ENCODE peak calls at places on chromosomes 6 and 20, in eight cellular contexts. One of them, this sample, is unnamed.

GRCh38 chr20:63224272-63225081 is 8.5 kb upstream of the YTHDF1 start:
- DNase-seq in activated CD4-positive, alpha-beta T cell treated with anti-CD3 and anti-CD28 coated beads, Interleukin-2, amount 50 U/mL, for 1 hour: no peak
- DNase-seq in NCI-H1105 treated with DMSO at 0.1 percent for 48 hours: peak
- DNase-seq in left colon: no peak
- DNase-seq in naive B cell: no peak
- DNase-seq in fibroblast of lung: peak
- DNase-seq in cardiac fibroblast: peak
- DNase-seq in NK-92 treated with Interleukin-12 subunit alpha and Interleukin-12 subunit beta, amount 100 ng/mL, for 24 hours: no peak
- DNase-seq in this sample: peak

GRCh38 chr20:62220666-62221568 is 839 bp upstream of the HRH3 start:
- DNase-seq in activated CD4-positive, alpha-beta T cell treated with anti-CD3 and anti-CD28 coated beads, Interleukin-2, amount 50 U/mL, for 1 hour: no peak
- DNase-seq in cardiac fibroblast: no peak
- DNase-seq in left colon: no peak
- DNase-seq in NCI-H1105 treated with DMSO at 0.1 percent for 48 hours: no peak
- DNase-seq in NK-92 treated with Interleukin-12 subunit alpha and Interleukin-12 subunit beta, amount 100 ng/mL, for 24 hours: no peak
- DNase-seq in fibroblast of lung: no peak
- DNase-seq in naive B cell: no peak
- DNase-seq in this sample: no peak

GRCh38 chr20:63537525-63538203 is 488 bp upstream of the PTK6 start:
- DNase-seq in left colon: peak
- DNase-seq in activated CD4-positive, alpha-beta T cell treated with anti-CD3 and anti-CD28 coated beads, Interleukin-2, amount 50 U/mL, for 1 hour: peak
- DNase-seq in NCI-H1105 treated with DMSO at 0.1 percent for 48 hours: peak
- DNase-seq in fibroblast of lung: peak
- DNase-seq in NK-92 treated with Interleukin-12 subunit alpha and Interleukin-12 subunit beta, amount 100 ng/mL, for 24 hours: peak
- DNase-seq in naive B cell: peak
- DNase-seq in cardiac fibroblast: peak
- DNase-seq in this sample: peak

GRCh38 chr6:151393410-151393809 is 2.1 kb upstream of the ZBTB2 start:
- DNase-seq in naive B cell: no peak
- DNase-seq in cardiac fibroblast: no peak
- DNase-seq in activated CD4-positive, alpha-beta T cell treated with anti-CD3 and anti-CD28 coated beads, Interleukin-2, amount 50 U/mL, for 1 hour: no peak
- DNase-seq in left colon: no peak
- DNase-seq in NK-92 treated with Interleukin-12 subunit alpha and Interleukin-12 subunit beta, amount 100 ng/mL, for 24 hours: no peak
- DNase-seq in NCI-H1105 treated with DMSO at 0.1 percent for 48 hours: no peak
- DNase-seq in fibroblast of lung: no peak
- DNase-seq in this sample: no peak

GRCh38 chr6:53795702-53796450 is 1.1 kb downstream of the LRRC1 start:
- DNase-seq in fibroblast of lung: no peak
- DNase-seq in cardiac fibroblast: peak
- DNase-seq in naive B cell: peak
- DNase-seq in left colon: peak
- DNase-seq in NCI-H1105 treated with DMSO at 0.1 percent for 48 hours: peak
- DNase-seq in activated CD4-positive, alpha-beta T cell treated with anti-CD3 and anti-CD28 coated beads, Interleukin-2, amount 50 U/mL, for 1 hour: no peak
- DNase-seq in NK-92 treated with Interleukin-12 subunit alpha and Interleukin-12 subunit beta, amount 100 ng/mL, for 24 hours: no peak
- DNase-seq in this sample: no peak

GRCh38 chr20:39480644-39481043 is 518.5 kb downstream of the DHX35 start:
- DNase-seq in naive B cell: no peak
- DNase-seq in NK-92 treated with Interleukin-12 subunit alpha and Interleukin-12 subunit beta, amount 100 ng/mL, for 24 hours: no peak
- DNase-seq in activated CD4-positive, alpha-beta T cell treated with anti-CD3 and anti-CD28 coated beads, Interleukin-2, amount 50 U/mL, for 1 hour: no peak
- DNase-seq in cardiac fibroblast: no peak
- DNase-seq in left colon: no peak
- DNase-seq in fibroblast of lung: no peak
- DNase-seq in NCI-H1105 treated with DMSO at 0.1 percent for 48 hours: no peak
- DNase-seq in this sample: no peak

GRCh38 chr20:654427-654770 is 1.4 kb upstream of the SRXN1 start:
- DNase-seq in NK-92 treated with Interleukin-12 subunit alpha and Interleukin-12 subunit beta, amount 100 ng/mL, for 24 hours: no peak
- DNase-seq in NCI-H1105 treated with DMSO at 0.1 percent for 48 hours: no peak
- DNase-seq in activated CD4-positive, alpha-beta T cell treated with anti-CD3 and anti-CD28 coated beads, Interleukin-2, amount 50 U/mL, for 1 hour: no peak
- DNase-seq in cardiac fibroblast: no peak
- DNase-seq in left colon: no peak
- DNase-seq in naive B cell: no peak
- DNase-seq in fibroblast of lung: no peak
- DNase-seq in this sample: no peak

GRCh38 chr20:36806049-36806448 is 32.5 kb upstream of the DSN1 start:
- DNase-seq in fibroblast of lung: no peak
- DNase-seq in left colon: no peak
- DNase-seq in activated CD4-positive, alpha-beta T cell treated with anti-CD3 and anti-CD28 coated beads, Interleukin-2, amount 50 U/mL, for 1 hour: no peak
- DNase-seq in naive B cell: no peak
- DNase-seq in NCI-H1105 treated with DMSO at 0.1 percent for 48 hours: no peak
- DNase-seq in cardiac fibroblast: no peak
- DNase-seq in NK-92 treated with Interleukin-12 subunit alpha and Interleukin-12 subunit beta, amount 100 ng/mL, for 24 hours: no peak
- DNase-seq in this sample: no peak

GRCh38 chr20:32898721-32899120 is 40.0 kb downstream of the EFCAB8 start:
- DNase-seq in NCI-H1105 treated with DMSO at 0.1 percent for 48 hours: no peak
- DNase-seq in NK-92 treated with Interleukin-12 subunit alpha and Interleukin-12 subunit beta, amount 100 ng/mL, for 24 hours: no peak
- DNase-seq in naive B cell: no peak
- DNase-seq in activated CD4-positive, alpha-beta T cell treated with anti-CD3 and anti-CD28 coated beads, Interleukin-2, amount 50 U/mL, for 1 hour: no peak
- DNase-seq in fibroblast of lung: no peak
- DNase-seq in left colon: no peak
- DNase-seq in cardiac fibroblast: peak
- DNase-seq in this sample: peak

GRCh38 chr6:131948221-131948661 is 2.9 kb downstream of the CCN2 start:
- DNase-seq in cardiac fibroblast: peak
- DNase-seq in naive B cell: no peak
- DNase-seq in left colon: no peak
- DNase-seq in NCI-H1105 treated with DMSO at 0.1 percent for 48 hours: no peak
- DNase-seq in fibroblast of lung: peak
- DNase-seq in NK-92 treated with Interleukin-12 subunit alpha and Interleukin-12 subunit beta, amount 100 ng/mL, for 24 hours: no peak
- DNase-seq in activated CD4-positive, alpha-beta T cell treated with anti-CD3 and anti-CD28 coated beads, Interleukin-2, amount 50 U/mL, for 1 hour: no peak
- DNase-seq in this sample: peak

GRCh38 chr20:16639027-16639941 is 66.0 kb upstream of the KIF16B start:
- DNase-seq in NCI-H1105 treated with DMSO at 0.1 percent for 48 hours: no peak
- DNase-seq in left colon: no peak
- DNase-seq in activated CD4-positive, alpha-beta T cell treated with anti-CD3 and anti-CD28 coated beads, Interleukin-2, amount 50 U/mL, for 1 hour: no peak
- DNase-seq in naive B cell: no peak
- DNase-seq in fibroblast of lung: no peak
- DNase-seq in cardiac fibroblast: no peak
- DNase-seq in NK-92 treated with Interleukin-12 subunit alpha and Interleukin-12 subunit beta, amount 100 ng/mL, for 24 hours: no peak
- DNase-seq in this sample: no peak

GRCh38 chr6:123527406-123527805 is 109.3 kb downstream of the TRDN start:
- DNase-seq in left colon: no peak
- DNase-seq in activated CD4-positive, alpha-beta T cell treated with anti-CD3 and anti-CD28 coated beads, Interleukin-2, amount 50 U/mL, for 1 hour: no peak
- DNase-seq in naive B cell: no peak
- DNase-seq in NK-92 treated with Interleukin-12 subunit alpha and Interleukin-12 subunit beta, amount 100 ng/mL, for 24 hours: no peak
- DNase-seq in NCI-H1105 treated with DMSO at 0.1 percent for 48 hours: no peak
- DNase-seq in cardiac fibroblast: peak
- DNase-seq in fibroblast of lung: no peak
- DNase-seq in this sample: no peak

GRCh38 chr6:99816795-99817194 is 177.2 kb downstream of the MCHR2 start:
- DNase-seq in left colon: no peak
- DNase-seq in NCI-H1105 treated with DMSO at 0.1 percent for 48 hours: no peak
- DNase-seq in naive B cell: no peak
- DNase-seq in fibroblast of lung: no peak
- DNase-seq in cardiac fibroblast: no peak
- DNase-seq in NK-92 treated with Interleukin-12 subunit alpha and Interleukin-12 subunit beta, amount 100 ng/mL, for 24 hours: no peak
- DNase-seq in activated CD4-positive, alpha-beta T cell treated with anti-CD3 and anti-CD28 coated beads, Interleukin-2, amount 50 U/mL, for 1 hour: no peak
- DNase-seq in this sample: no peak

GRCh38 chr6:156102129-156102528 is 646.5 kb upstream of the NOX3 start:
- DNase-seq in left colon: no peak
- DNase-seq in fibroblast of lung: peak
- DNase-seq in NK-92 treated with Interleukin-12 subunit alpha and Interleukin-12 subunit beta, amount 100 ng/mL, for 24 hours: no peak
- DNase-seq in NCI-H1105 treated with DMSO at 0.1 percent for 48 hours: no peak
- DNase-seq in naive B cell: no peak
- DNase-seq in cardiac fibroblast: peak
- DNase-seq in activated CD4-positive, alpha-beta T cell treated with anti-CD3 and anti-CD28 coated beads, Interleukin-2, amount 50 U/mL, for 1 hour: no peak
- DNase-seq in this sample: peak

GRCh38 chr6:169212436-169212835 is 41.2 kb downstream of the THBS2 start:
- DNase-seq in activated CD4-positive, alpha-beta T cell treated with anti-CD3 and anti-CD28 coated beads, Interleukin-2, amount 50 U/mL, for 1 hour: no peak
- DNase-seq in naive B cell: no peak
- DNase-seq in fibroblast of lung: peak
- DNase-seq in NCI-H1105 treated with DMSO at 0.1 percent for 48 hours: no peak
- DNase-seq in left colon: no peak
- DNase-seq in cardiac fibroblast: peak
- DNase-seq in NK-92 treated with Interleukin-12 subunit alpha and Interleukin-12 subunit beta, amount 100 ng/mL, for 24 hours: no peak
- DNase-seq in this sample: no peak

GRCh38 chr6:71419954-71420692 is 131.5 kb downstream of the OGFRL1 start:
- DNase-seq in NCI-H1105 treated with DMSO at 0.1 percent for 48 hours: peak
- DNase-seq in left colon: peak
- DNase-seq in cardiac fibroblast: peak
- DNase-seq in activated CD4-positive, alpha-beta T cell treated with anti-CD3 and anti-CD28 coated beads, Interleukin-2, amount 50 U/mL, for 1 hour: no peak
- DNase-seq in NK-92 treated with Interleukin-12 subunit alpha and Interleukin-12 subunit beta, amount 100 ng/mL, for 24 hours: no peak
- DNase-seq in naive B cell: peak
- DNase-seq in fibroblast of lung: peak
- DNase-seq in this sample: no peak

GRCh38 chr6:163099621-163100171 is 314.8 kb upstream of the QKI start:
- DNase-seq in NK-92 treated with Interleukin-12 subunit alpha and Interleukin-12 subunit beta, amount 100 ng/mL, for 24 hours: no peak
- DNase-seq in cardiac fibroblast: no peak
- DNase-seq in naive B cell: no peak
- DNase-seq in left colon: no peak
- DNase-seq in NCI-H1105 treated with DMSO at 0.1 percent for 48 hours: no peak
- DNase-seq in fibroblast of lung: no peak
- DNase-seq in activated CD4-positive, alpha-beta T cell treated with anti-CD3 and anti-CD28 coated beads, Interleukin-2, amount 50 U/mL, for 1 hour: no peak
- DNase-seq in this sample: no peak

GRCh38 chr6:129536271-129536670 is 173.7 kb downstream of the ARHGAP18 start:
- DNase-seq in NK-92 treated with Interleukin-12 subunit alpha and Interleukin-12 subunit beta, amount 100 ng/mL, for 24 hours: no peak
- DNase-seq in activated CD4-positive, alpha-beta T cell treated with anti-CD3 and anti-CD28 coated beads, Interleukin-2, amount 50 U/mL, for 1 hour: no peak
- DNase-seq in cardiac fibroblast: no peak
- DNase-seq in naive B cell: no peak
- DNase-seq in left colon: no peak
- DNase-seq in fibroblast of lung: no peak
- DNase-seq in NCI-H1105 treated with DMSO at 0.1 percent for 48 hours: no peak
- DNase-seq in this sample: no peak

GRCh38 chr20:62129731-62130531 is 7.7 kb downstream of the LSM14B start:
- DNase-seq in NK-92 treated with Interleukin-12 subunit alpha and Interleukin-12 subunit beta, amount 100 ng/mL, for 24 hours: no peak
- DNase-seq in naive B cell: no peak
- DNase-seq in activated CD4-positive, alpha-beta T cell treated with anti-CD3 and anti-CD28 coated beads, Interleukin-2, amount 50 U/mL, for 1 hour: no peak
- DNase-seq in fibroblast of lung: no peak
- DNase-seq in left colon: no peak
- DNase-seq in cardiac fibroblast: no peak
- DNase-seq in NCI-H1105 treated with DMSO at 0.1 percent for 48 hours: no peak
- DNase-seq in this sample: no peak

GRCh38 chr20:53265304-53265875 is 293.2 kb downstream of the TSHZ2 start:
- DNase-seq in activated CD4-positive, alpha-beta T cell treated with anti-CD3 and anti-CD28 coated beads, Interleukin-2, amount 50 U/mL, for 1 hour: no peak
- DNase-seq in NK-92 treated with Interleukin-12 subunit alpha and Interleukin-12 subunit beta, amount 100 ng/mL, for 24 hours: no peak
- DNase-seq in naive B cell: no peak
- DNase-seq in cardiac fibroblast: no peak
- DNase-seq in fibroblast of lung: no peak
- DNase-seq in left colon: no peak
- DNase-seq in NCI-H1105 treated with DMSO at 0.1 percent for 48 hours: no peak
- DNase-seq in this sample: no peak

GRCh38 chr20:19406371-19406770 is 193.9 kb downstream of the SLC24A3 start:
- DNase-seq in cardiac fibroblast: peak
- DNase-seq in fibroblast of lung: no peak
- DNase-seq in NK-92 treated with Interleukin-12 subunit alpha and Interleukin-12 subunit beta, amount 100 ng/mL, for 24 hours: no peak
- DNase-seq in left colon: no peak
- DNase-seq in NCI-H1105 treated with DMSO at 0.1 percent for 48 hours: no peak
- DNase-seq in naive B cell: no peak
- DNase-seq in activated CD4-positive, alpha-beta T cell treated with anti-CD3 and anti-CD28 coated beads, Interleukin-2, amount 50 U/mL, for 1 hour: no peak
- DNase-seq in this sample: no peak

GRCh38 chr6:27791182-27791939 is 120.8 kb downstream of the OR2B2 start:
- DNase-seq in activated CD4-positive, alpha-beta T cell treated with anti-CD3 and anti-CD28 coated beads, Interleukin-2, amount 50 U/mL, for 1 hour: no peak
- DNase-seq in left colon: no peak
- DNase-seq in cardiac fibroblast: peak
- DNase-seq in fibroblast of lung: peak
- DNase-seq in NCI-H1105 treated with DMSO at 0.1 percent for 48 hours: peak
- DNase-seq in naive B cell: no peak
- DNase-seq in NK-92 treated with Interleukin-12 subunit alpha and Interleukin-12 subunit beta, amount 100 ng/mL, for 24 hours: no peak
- DNase-seq in this sample: peak

GRCh38 chr6:153790048-153790447 is 249.0 kb upstream of the OPRM1 start:
- DNase-seq in NK-92 treated with Interleukin-12 subunit alpha and Interleukin-12 subunit beta, amount 100 ng/mL, for 24 hours: no peak
- DNase-seq in fibroblast of lung: peak
- DNase-seq in cardiac fibroblast: peak
- DNase-seq in NCI-H1105 treated with DMSO at 0.1 percent for 48 hours: no peak
- DNase-seq in left colon: no peak
- DNase-seq in naive B cell: no peak
- DNase-seq in activated CD4-positive, alpha-beta T cell treated with anti-CD3 and anti-CD28 coated beads, Interleukin-2, amount 50 U/mL, for 1 hour: no peak
- DNase-seq in this sample: peak

GRCh38 chr6:46468611-46469010 is 22.6 kb downstream of the RCAN2 start:
- DNase-seq in left colon: no peak
- DNase-seq in fibroblast of lung: no peak
- DNase-seq in cardiac fibroblast: no peak
- DNase-seq in NK-92 treated with Interleukin-12 subunit alpha and Interleukin-12 subunit beta, amount 100 ng/mL, for 24 hours: no peak
- DNase-seq in naive B cell: no peak
- DNase-seq in NCI-H1105 treated with DMSO at 0.1 percent for 48 hours: no peak
- DNase-seq in activated CD4-positive, alpha-beta T cell treated with anti-CD3 and anti-CD28 coated beads, Interleukin-2, amount 50 U/mL, for 1 hour: no peak
- DNase-seq in this sample: no peak

GRCh38 chr20:63235399-63235983 is at the start of gene BIRC7:
- DNase-seq in left colon: no peak
- DNase-seq in naive B cell: no peak
- DNase-seq in cardiac fibroblast: no peak
- DNase-seq in NCI-H1105 treated with DMSO at 0.1 percent for 48 hours: no peak
- DNase-seq in NK-92 treated with Interleukin-12 subunit alpha and Interleukin-12 subunit beta, amount 100 ng/mL, for 24 hours: no peak
- DNase-seq in activated CD4-positive, alpha-beta T cell treated with anti-CD3 and anti-CD28 coated beads, Interleukin-2, amount 50 U/mL, for 1 hour: no peak
- DNase-seq in fibroblast of lung: no peak
- DNase-seq in this sample: no peak

GRCh38 chr20:64119681-64120341 is 12.4 kb upstream of the NPBWR2 start:
- DNase-seq in naive B cell: peak
- DNase-seq in cardiac fibroblast: no peak
- DNase-seq in NK-92 treated with Interleukin-12 subunit alpha and Interleukin-12 subunit beta, amount 100 ng/mL, for 24 hours: no peak
- DNase-seq in NCI-H1105 treated with DMSO at 0.1 percent for 48 hours: no peak
- DNase-seq in activated CD4-positive, alpha-beta T cell treated with anti-CD3 and anti-CD28 coated beads, Interleukin-2, amount 50 U/mL, for 1 hour: no peak
- DNase-seq in fibroblast of lung: peak
- DNase-seq in left colon: peak
- DNase-seq in this sample: no peak

GRCh38 chr20:63548992-63549391 is 1.4 kb upstream of the SRMS start:
- DNase-seq in activated CD4-positive, alpha-beta T cell treated with anti-CD3 and anti-CD28 coated beads, Interleukin-2, amount 50 U/mL, for 1 hour: no peak
- DNase-seq in NCI-H1105 treated with DMSO at 0.1 percent for 48 hours: no peak
- DNase-seq in cardiac fibroblast: no peak
- DNase-seq in naive B cell: no peak
- DNase-seq in NK-92 treated with Interleukin-12 subunit alpha and Interleukin-12 subunit beta, amount 100 ng/mL, for 24 hours: no peak
- DNase-seq in left colon: no peak
- DNase-seq in fibroblast of lung: no peak
- DNase-seq in this sample: no peak

GRCh38 chr20:56875052-56875663 is 246.1 kb downstream of the TFAP2C start:
- DNase-seq in naive B cell: no peak
- DNase-seq in activated CD4-positive, alpha-beta T cell treated with anti-CD3 and anti-CD28 coated beads, Interleukin-2, amount 50 U/mL, for 1 hour: no peak
- DNase-seq in cardiac fibroblast: peak
- DNase-seq in NCI-H1105 treated with DMSO at 0.1 percent for 48 hours: no peak
- DNase-seq in fibroblast of lung: peak
- DNase-seq in left colon: no peak
- DNase-seq in NK-92 treated with Interleukin-12 subunit alpha and Interleukin-12 subunit beta, amount 100 ng/mL, for 24 hours: no peak
- DNase-seq in this sample: peak

GRCh38 chr6:145368075-145368474 is 367.2 kb downstream of the EPM2A start:
- DNase-seq in NK-92 treated with Interleukin-12 subunit alpha and Interleukin-12 subunit beta, amount 100 ng/mL, for 24 hours: no peak
- DNase-seq in cardiac fibroblast: no peak
- DNase-seq in NCI-H1105 treated with DMSO at 0.1 percent for 48 hours: no peak
- DNase-seq in activated CD4-positive, alpha-beta T cell treated with anti-CD3 and anti-CD28 coated beads, Interleukin-2, amount 50 U/mL, for 1 hour: no peak
- DNase-seq in fibroblast of lung: peak
- DNase-seq in naive B cell: no peak
- DNase-seq in left colon: no peak
- DNase-seq in this sample: no peak

GRCh38 chr6:117423754-117424153 is 2.0 kb downstream of the ROS1 start:
- DNase-seq in cardiac fibroblast: no peak
- DNase-seq in fibroblast of lung: no peak
- DNase-seq in left colon: no peak
- DNase-seq in NK-92 treated with Interleukin-12 subunit alpha and Interleukin-12 subunit beta, amount 100 ng/mL, for 24 hours: no peak
- DNase-seq in activated CD4-positive, alpha-beta T cell treated with anti-CD3 and anti-CD28 coated beads, Interleukin-2, amount 50 U/mL, for 1 hour: no peak
- DNase-seq in NCI-H1105 treated with DMSO at 0.1 percent for 48 hours: no peak
- DNase-seq in naive B cell: no peak
- DNase-seq in this sample: no peak

GRCh38 chr20:44355503-44356352 is at the start of gene HNF4A:
- DNase-seq in NK-92 treated with Interleukin-12 subunit alpha and Interleukin-12 subunit beta, amount 100 ng/mL, for 24 hours: no peak
- DNase-seq in cardiac fibroblast: no peak
- DNase-seq in naive B cell: no peak
- DNase-seq in fibroblast of lung: no peak
- DNase-seq in activated CD4-positive, alpha-beta T cell treated with anti-CD3 and anti-CD28 coated beads, Interleukin-2, amount 50 U/mL, for 1 hour: no peak
- DNase-seq in NCI-H1105 treated with DMSO at 0.1 percent for 48 hours: no peak
- DNase-seq in left colon: peak
- DNase-seq in this sample: no peak

GRCh38 chr6:42714098-42714761 is 8.2 kb downstream of the PRPH2 start:
- DNase-seq in left colon: no peak
- DNase-seq in NCI-H1105 treated with DMSO at 0.1 percent for 48 hours: no peak
- DNase-seq in cardiac fibroblast: peak
- DNase-seq in fibroblast of lung: peak
- DNase-seq in activated CD4-positive, alpha-beta T cell treated with anti-CD3 and anti-CD28 coated beads, Interleukin-2, amount 50 U/mL, for 1 hour: no peak
- DNase-seq in naive B cell: no peak
- DNase-seq in NK-92 treated with Interleukin-12 subunit alpha and Interleukin-12 subunit beta, amount 100 ng/mL, for 24 hours: no peak
- DNase-seq in this sample: peak

GRCh38 chr6:34030831-34031566 is 114.9 kb downstream of the GRM4 start:
- DNase-seq in NK-92 treated with Interleukin-12 subunit alpha and Interleukin-12 subunit beta, amount 100 ng/mL, for 24 hours: no peak
- DNase-seq in activated CD4-positive, alpha-beta T cell treated with anti-CD3 and anti-CD28 coated beads, Interleukin-2, amount 50 U/mL, for 1 hour: no peak
- DNase-seq in left colon: no peak
- DNase-seq in NCI-H1105 treated with DMSO at 0.1 percent for 48 hours: no peak
- DNase-seq in cardiac fibroblast: no peak
- DNase-seq in naive B cell: no peak
- DNase-seq in fibroblast of lung: no peak
- DNase-seq in this sample: no peak

GRCh38 chr20:61560361-61560853 is 308.3 kb downstream of the CDH4 start:
- DNase-seq in naive B cell: no peak
- DNase-seq in NCI-H1105 treated with DMSO at 0.1 percent for 48 hours: no peak
- DNase-seq in left colon: no peak
- DNase-seq in activated CD4-positive, alpha-beta T cell treated with anti-CD3 and anti-CD28 coated beads, Interleukin-2, amount 50 U/mL, for 1 hour: no peak
- DNase-seq in cardiac fibroblast: peak
- DNase-seq in fibroblast of lung: peak
- DNase-seq in NK-92 treated with Interleukin-12 subunit alpha and Interleukin-12 subunit beta, amount 100 ng/mL, for 24 hours: no peak
- DNase-seq in this sample: no peak